ENCODE peak calls at places on chromosome 9, in ten cellular contexts. U, L, D, X, T, R, I, W, S and M are unnamed samples.

GRCh38 chr9:93910196-93910595 is 45.0 kb downstream of the BARX1 start:
- DNase-seq in R (no peak), U (no peak), W (no peak), T (no peak), S (no peak), L (no peak), D (no peak), I (no peak), X (peak), M (no peak)

GRCh38 chr9:105039180-105039799 is 111.3 kb upstream of the ABCA1 start:
- DNase-seq in U (no peak), W (no peak), T (no peak), S (no peak), I (no peak), R (no peak), L (no peak), X (no peak), D (no peak), M (no peak)

GRCh38 chr9:105244996-105245719 is 707 bp downstream of the SLC44A1 start:
- DNase-seq in W (no peak), L (peak), S (peak), X (peak), T (peak), U (no peak), D (peak), R (peak), I (peak), M (peak)

GRCh38 chr9:11199335-11199734 is 586.5 kb upstream of the PTPRD start:
- DNase-seq in U (no peak), I (no peak), L (no peak), S (peak), T (peak), R (no peak), W (no peak), D (no peak), X (no peak), M (no peak)

GRCh38 chr9:114691046-114691955 is 9.3 kb upstream of the TEX48 start:
- DNase-seq in X (no peak), U (no peak), R (no peak), I (peak), W (peak), S (no peak), D (no peak), L (no peak), T (no peak), M (no peak)

GRCh38 chr9:17135578-17135904 is 701 bp downstream of the CNTLN start:
- DNase-seq in L (peak), X (no peak), R (no peak), S (no peak), T (no peak), W (no peak), I (no peak), D (no peak), U (no peak), M (no peak)

GRCh38 chr9:79623799-79624721 is 52.3 kb downstream of the TLE4 start:
- DNase-seq in S (no peak), L (peak), U (no peak), W (no peak), D (no peak), I (peak), R (no peak), X (peak), T (no peak), M (no peak)

GRCh38 chr9:131982683-131983239 is 96.9 kb downstream of the MED27 start:
- DNase-seq in U (no peak), R (no peak), X (no peak), T (no peak), S (no peak), D (no peak), L (no peak), W (no peak), I (peak), M (no peak)

GRCh38 chr9:114413909-114414308 is 26.1 kb upstream of the AKNA start:
- DNase-seq in S (no peak), R (no peak), X (no peak), T (no peak), W (no peak), L (no peak), I (no peak), U (no peak), D (no peak), M (no peak)

GRCh38 chr9:130241198-130241535 is 24.4 kb upstream of the HMCN2 start:
- DNase-seq in T (no peak), X (no peak), R (no peak), I (no peak), L (no peak), W (no peak), S (no peak), U (no peak), D (no peak), M (no peak)

GRCh38 chr9:131608469-131609115 is 63.3 kb downstream of the PRRT1B start:
- DNase-seq in L (peak), T (peak), U (peak), X (peak), I (peak), R (peak), S (peak), D (no peak), W (peak), M (no peak)

GRCh38 chr9:22060831-22061383 is 51.8 kb upstream of the CDKN2B start:
- DNase-seq in D (no peak), L (no peak), X (no peak), S (no peak), R (no peak), U (peak), W (no peak), T (no peak), I (no peak), M (no peak)

GRCh38 chr9:22079873-22080341 is 70.8 kb upstream of the CDKN2B start:
- DNase-seq in S (no peak), U (no peak), I (peak), W (peak), T (no peak), D (no peak), R (no peak), X (peak), L (no peak), M (no peak)

GRCh38 chr9:124809211-124809610 is 32.3 kb downstream of the OLFML2A start:
- DNase-seq in W (no peak), R (no peak), I (no peak), U (no peak), X (no peak), L (no peak), D (no peak), T (no peak), S (peak), M (no peak)

GRCh38 chr9:26535146-26535545 is 357.5 kb downstream of the CAAP1 start:
- DNase-seq in S (no peak), I (no peak), W (no peak), X (no peak), U (no peak), R (no peak), T (no peak), L (no peak), D (no peak), M (no peak)

GRCh38 chr9:128072144-128073021 is 4.4 kb downstream of the SLC25A25 start:
- DNase-seq in U (peak), L (peak), R (no peak), T (no peak), D (no peak), I (peak), X (peak), S (no peak), W (no peak), M (no peak)

GRCh38 chr9:136255166-136255538 is 9.5 kb upstream of the QSOX2 start:
- DNase-seq in X (no peak), W (no peak), U (no peak), I (no peak), T (no peak), D (no peak), R (no peak), S (no peak), L (peak), M (no peak)

GRCh38 chr9:2622361-2623045 is 916 bp downstream of the VLDLR start:
- DNase-seq in I (peak), R (peak), L (peak), S (peak), D (peak), T (peak), W (no peak), X (peak), U (peak), M (no peak)

GRCh38 chr9:131732636-131733340 is 7.1 kb downstream of the RAPGEF1 start:
- DNase-seq in W (no peak), R (no peak), L (no peak), S (peak), X (no peak), U (no peak), T (no peak), I (no peak), D (no peak), M (no peak)

GRCh38 chr9:120009856-120010255 is 570.1 kb downstream of the CDK5RAP2 start:
- DNase-seq in S (no peak), U (no peak), W (no peak), I (no peak), X (no peak), D (no peak), T (no peak), L (no peak), R (no peak), M (no peak)

GRCh38 chr9:83706703-83707517 is 848 bp downstream of the UBQLN1 start:
- DNase-seq in I (peak), L (peak), R (peak), W (no peak), X (peak), S (peak), T (peak), U (no peak), D (peak), M (peak)

GRCh38 chr9:137278061-137278912 is 761 bp downstream of the TOR4A start:
- DNase-seq in X (no peak), D (no peak), I (peak), T (no peak), L (peak), W (no peak), S (peak), R (peak), U (no peak), M (no peak)

GRCh38 chr9:116087246-116087645 is 66.3 kb upstream of the PAPPA start:
- DNase-seq in X (peak), S (no peak), T (no peak), I (no peak), L (peak), R (no peak), D (no peak), U (no peak), W (no peak), M (no peak)

GRCh38 chr9:92722386-92723298 is 42.0 kb downstream of the BICD2 start:
- DNase-seq in I (no peak), L (no peak), D (no peak), T (no peak), U (peak), X (no peak), W (no peak), S (no peak), R (peak), M (no peak)

GRCh38 chr9:32550046-32550608 is 2.0 kb upstream of the SMIM27 start:
- DNase-seq in R (no peak), T (peak), I (peak), L (no peak), W (no peak), D (no peak), S (peak), U (no peak), X (no peak), M (peak)

GRCh38 chr9:126326228-126327015 is at the start of gene MVB12B:
- DNase-seq in S (peak), D (peak), I (peak), W (no peak), X (peak), T (peak), L (peak), U (no peak), R (no peak), M (no peak)

GRCh38 chr9:130234340-130235260 is 31.0 kb upstream of the HMCN2 start:
- DNase-seq in R (no peak), W (no peak), U (no peak), L (no peak), I (peak), X (no peak), D (no peak), S (no peak), T (no peak), M (no peak)

GRCh38 chr9:85909390-85909789 is 31.6 kb upstream of the NAA35 start:
- DNase-seq in I (no peak), T (no peak), R (no peak), L (no peak), S (no peak), D (no peak), W (no peak), X (no peak), U (no peak), M (no peak)

GRCh38 chr9:137506274-137506673 is 43.9 kb downstream of the PNPLA7 start:
- DNase-seq in U (no peak), T (no peak), S (no peak), I (peak), W (no peak), R (no peak), L (no peak), X (no peak), D (no peak), M (no peak)

GRCh38 chr9:131096490-131097258 is at the start of gene AIF1L:
- DNase-seq in L (no peak), I (peak), D (peak), U (no peak), X (no peak), W (no peak), R (peak), T (peak), S (peak), M (peak)

GRCh38 chr9:138098908-138099791 is 221.6 kb downstream of the CACNA1B start:
- DNase-seq in S (peak), R (peak), I (no peak), D (no peak), T (no peak), L (no peak), W (no peak), X (no peak), U (peak), M (no peak)

GRCh38 chr9:32603914-32604852 is 31.2 kb upstream of the NDUFB6 start:
- DNase-seq in W (no peak), R (no peak), L (no peak), D (no peak), S (no peak), X (no peak), I (peak), T (no peak), U (no peak), M (no peak)

GRCh38 chr9:70814597-70814996 is 306.8 kb downstream of the TRPM3 start:
- DNase-seq in I (no peak), T (no peak), S (no peak), D (no peak), R (no peak), U (no peak), X (no peak), W (no peak), L (no peak), M (no peak)

GRCh38 chr9:105006514-105006913 is 78.6 kb upstream of the ABCA1 start:
- DNase-seq in U (no peak), L (no peak), I (no peak), X (no peak), R (no peak), T (no peak), S (no peak), W (no peak), D (no peak), M (no peak)

GRCh38 chr9:130579738-130580463 is 524 bp downstream of the FUBP3 start:
- DNase-seq in I (peak), W (no peak), L (no peak), S (no peak), D (no peak), X (no peak), U (no peak), R (no peak), T (no peak), M (no peak)

GRCh38 chr9:89564257-89564878 is 40.4 kb upstream of the GADD45G start:
- DNase-seq in X (no peak), R (peak), W (no peak), T (peak), L (no peak), S (peak), U (no peak), I (peak), D (no peak), M (no peak)

GRCh38 chr9:89714316-89714715 is 109.5 kb downstream of the GADD45G start:
- DNase-seq in L (no peak), R (no peak), X (no peak), W (no peak), I (peak), U (no peak), S (no peak), D (no peak), T (no peak), M (no peak)

GRCh38 chr9:99925542-99925941 is 19.1 kb downstream of the STX17 start:
- DNase-seq in X (no peak), W (no peak), S (no peak), U (no peak), I (no peak), T (no peak), D (no peak), R (no peak), L (no peak), M (no peak)

GRCh38 chr9:98129451-98129881 is 10.4 kb upstream of the TRIM14 start:
- DNase-seq in T (no peak), D (no peak), R (no peak), W (no peak), U (no peak), I (no peak), S (no peak), X (no peak), L (no peak), M (no peak)